ENCODE peak calls at places on chromosomes 1 and 21, in five cellular contexts. F, Z, Y, E and T are unnamed samples.

GRCh38 chr1:1259119-1259488 is 12.6 kb upstream of the C1QTNF12 start:
- DNase-seq in F (no peak), Z (no peak), Y (no peak), E (no peak), T (no peak)

GRCh38 chr1:235302143-235302542 is 25.8 kb downstream of the ARID4B start:
- DNase-seq in F (no peak), Z (no peak), Y (no peak), E (no peak), T (no peak)

GRCh38 chr1:108089482-108089881 is 110.7 kb downstream of the SLC25A24 start:
- DNase-seq in F (no peak), Z (no peak), Y (no peak), E (no peak), T (no peak)

GRCh38 chr1:61055110-61055614 is 27.2 kb upstream of the NFIA start:
- DNase-seq in F (no peak), Z (no peak), Y (no peak), E (no peak), T (no peak)

GRCh38 chr1:60151311-60151710 is 77.7 kb upstream of the C1orf87 start:
- DNase-seq in F (no peak), Z (no peak), Y (no peak), E (no peak), T (no peak)

GRCh38 chr1:204453141-204453772 is 41.3 kb downstream of the PIK3C2B start:
- DNase-seq in F (no peak), Z (no peak), Y (no peak), E (no peak), T (no peak)

GRCh38 chr21:41651396-41651795 is 115.5 kb downstream of the RIPK4 start:
- DNase-seq in F (no peak), Z (no peak), Y (no peak), E (no peak), T (no peak)

GRCh38 chr1:179550753-179551682 is 24.7 kb downstream of the NPHS2 start:
- DNase-seq in F (no peak), Z (no peak), Y (no peak), E (no peak), T (no peak)

GRCh38 chr1:54537611-54538010 is 10.4 kb upstream of the ACOT11 start:
- DNase-seq in F (no peak), Z (no peak), Y (no peak), E (no peak), T (no peak)

GRCh38 chr1:62870148-62870547 is 86.2 kb downstream of the ATG4C start:
- DNase-seq in F (no peak), Z (no peak), Y (no peak), E (no peak), T (no peak)

GRCh38 chr1:6401673-6402072 is 8.1 kb upstream of the ACOT7 start:
- DNase-seq in F (no peak), Z (no peak), Y (no peak), E (no peak), T (no peak)
- TF ChIP-seq YY1 in F (no peak), Z (no peak), Y (no peak), E (no peak), T (no peak)

GRCh38 chr1:64471218-64471719 is 1.3 kb downstream of the CACHD1 start:
- DNase-seq in F (no peak), Z (peak), Y (peak), E (no peak), T (no peak)
- TF ChIP-seq YY1 in F (no peak), Z (no peak), Y (no peak), E (no peak), T (no peak)

DNA sequence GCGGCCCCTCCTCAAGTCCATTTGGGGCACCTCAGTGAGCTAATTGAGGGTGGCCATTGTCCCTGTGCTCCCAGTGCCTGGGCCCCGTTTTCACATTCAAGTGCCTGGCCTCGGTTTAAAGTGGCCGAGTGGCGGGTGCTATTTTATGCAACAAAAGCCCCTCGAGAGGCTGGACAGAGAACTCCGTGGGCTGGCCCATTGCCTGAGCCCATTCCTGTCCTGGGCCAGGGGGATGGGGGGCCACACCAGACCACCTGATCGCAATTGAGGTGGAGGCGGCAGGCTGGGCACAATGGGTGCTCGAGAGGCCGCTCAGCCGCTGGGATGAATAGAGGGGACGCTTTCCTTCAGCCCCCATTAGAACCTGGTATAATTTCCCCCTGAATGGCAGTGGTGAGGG is 193.8 kb downstream of the FOXD2 start:
- DNase-seq in F (no peak), Z (no peak), Y (no peak), E (no peak), T (no peak)
- TF ChIP-seq YY1 in F (no peak), Z (no peak), Y (no peak), E (no peak), T (no peak)

GRCh38 chr1:3733603-3734591 is 18.4 kb upstream of the CCDC27 start:
- DNase-seq in F (no peak), Z (no peak), Y (no peak), E (no peak), T (no peak)
- TF ChIP-seq YY1 in F (no peak), Z (no peak), Y (no peak), E (no peak), T (no peak)

DNA sequence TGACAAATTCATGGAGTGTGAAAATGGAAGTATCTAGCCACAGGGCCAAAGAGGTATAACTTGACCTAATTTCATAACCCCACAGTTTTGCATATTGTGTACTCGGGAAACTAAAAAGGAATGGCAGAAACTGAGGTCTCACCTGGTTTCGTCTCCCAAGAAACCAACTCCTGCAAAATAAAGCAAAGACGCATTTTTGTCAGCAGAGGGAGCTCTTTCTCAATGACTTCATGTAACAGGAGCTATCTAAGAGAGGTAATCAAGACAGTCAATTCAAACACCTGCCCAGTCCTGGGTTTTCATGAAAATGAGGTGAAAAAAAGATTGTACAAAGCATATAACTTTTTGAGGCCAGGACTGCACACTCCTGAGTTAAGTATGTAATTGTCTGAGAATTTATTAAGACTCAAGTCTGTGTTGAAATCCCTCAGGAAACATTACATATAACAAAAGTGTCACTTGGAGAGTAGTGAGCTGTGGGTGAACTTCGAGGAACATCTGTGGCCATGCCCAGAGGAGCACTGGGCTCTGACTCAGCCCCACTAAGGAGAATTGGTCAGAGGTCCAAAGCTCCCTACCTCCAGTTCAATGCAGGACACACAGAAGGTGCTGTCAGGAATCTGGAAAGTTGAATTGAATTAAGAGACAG is 17.6 kb downstream of the FCRL4 start:
- DNase-seq in F (peak), Z (peak), Y (peak), E (peak), T (peak)
- TF ChIP-seq YY1 in F (no peak), Z (peak), Y (no peak), E (no peak), T (no peak)

GRCh38 chr1:48761411-48761810 is 15.3 kb downstream of the BEND5 start:
- DNase-seq in F (no peak), Z (no peak), Y (no peak), E (no peak), T (no peak)
- TF ChIP-seq YY1 in F (no peak), Z (no peak), Y (no peak), E (no peak), T (no peak)

GRCh38 chr1:193339396-193339795 is 153.0 kb upstream of the B3GALT2 start:
- DNase-seq in F (no peak), Z (no peak), Y (peak), E (no peak), T (no peak)
- TF ChIP-seq YY1 in F (no peak), Z (no peak), Y (no peak), E (no peak), T (no peak)

DNA sequence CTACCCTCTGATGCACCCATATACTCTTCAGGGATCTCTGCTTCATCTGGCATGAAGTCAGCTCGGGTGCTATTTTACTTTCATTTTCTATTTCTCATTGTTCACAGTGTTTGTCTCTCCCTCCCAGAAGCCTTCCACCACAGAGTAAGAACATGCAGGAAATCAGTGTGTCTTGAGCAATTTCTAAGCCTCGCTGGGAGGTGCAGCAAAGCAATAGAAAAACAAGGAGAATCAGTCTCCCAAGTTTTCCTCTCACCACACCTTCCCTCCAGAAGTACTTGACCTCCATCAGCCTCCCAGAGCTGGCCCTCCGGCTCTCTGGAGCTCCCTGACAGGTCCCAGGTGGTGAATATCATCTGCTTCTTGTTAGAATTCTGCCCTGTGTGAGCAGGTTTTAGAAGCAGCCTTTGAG is 594.7 kb upstream of the CAMK1G start:
- DNase-seq in F (no peak), Z (no peak), Y (peak), E (no peak), T (no peak)
- TF ChIP-seq YY1 in F (no peak), Z (no peak), Y (no peak), E (no peak), T (no peak)

DNA sequence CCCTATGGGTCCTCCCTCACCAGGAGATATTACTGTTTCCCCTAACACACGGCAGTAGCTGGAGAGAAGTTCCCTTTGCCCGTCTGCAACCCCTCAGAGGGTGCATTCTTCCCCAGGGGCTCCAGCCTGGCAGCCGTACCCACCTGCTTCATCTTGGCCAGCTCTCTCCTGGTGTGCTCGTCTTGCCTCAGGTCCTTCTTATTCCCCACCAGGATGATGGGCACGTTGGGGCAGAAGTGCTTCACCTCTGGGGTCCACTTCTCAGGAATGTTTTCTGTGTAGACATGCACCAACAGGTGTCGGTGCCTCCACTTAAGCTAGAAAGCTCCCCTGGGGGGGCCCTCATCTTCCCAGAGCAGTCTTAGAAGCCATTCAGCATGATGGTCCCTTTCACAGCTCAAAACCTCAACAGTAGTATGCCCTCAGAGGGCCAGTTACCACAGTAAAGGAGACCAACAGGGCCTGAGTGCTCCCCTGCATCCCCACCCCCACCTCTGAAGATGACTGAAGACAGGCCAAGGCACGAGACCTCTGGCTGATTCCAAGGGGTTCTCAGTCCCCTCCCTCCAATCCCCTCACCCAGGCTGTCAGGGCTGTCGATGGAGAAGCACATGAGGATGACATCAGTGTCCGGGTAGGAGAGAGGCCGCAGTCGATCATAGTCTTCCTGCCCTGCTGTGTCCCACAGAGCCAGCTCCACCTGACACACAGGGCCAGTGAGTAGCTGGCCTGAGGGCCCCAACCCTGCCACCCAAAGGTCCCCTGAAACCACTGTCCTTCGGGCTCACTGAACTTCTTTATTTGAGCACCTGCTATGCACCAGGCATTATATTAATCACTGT is 4.3 kb downstream of the RHOC start:
- DNase-seq in F (no peak), Z (no peak), Y (no peak), E (no peak), T (no peak)
- TF ChIP-seq YY1 in F (no peak), Z (no peak), Y (no peak), E (no peak), T (no peak)

GRCh38 chr1:180898441-180899219 is 14.1 kb upstream of the KIAA1614 start:
- DNase-seq in F (no peak), Z (peak), Y (peak), E (no peak), T (no peak)
- TF ChIP-seq YY1 in F (no peak), Z (no peak), Y (no peak), E (no peak), T (no peak)